ENCODE peak calls at places on chromosomes 13 and 19, in six cellular contexts. T, Y, J, H, X and F are unnamed samples.

GRCh38 chr13:100175803-100176182 is 86.9 kb downstream of the PCCA start:
- DNase-seq in T (no peak), Y (no peak), J (no peak), H (no peak), X (no peak), F (no peak)

GRCh38 chr19:47523473-47523872 is 8.6 kb upstream of the NAPA start:
- DNase-seq in T (peak; percentile 52), Y (no peak), J (no peak), H (no peak), X (peak; percentile 47), F (no peak)

GRCh38 chr19:34124828-34125227 is 47.5 kb upstream of the LSM14A start:
- DNase-seq in T (no peak), Y (no peak), J (no peak), H (no peak), X (no peak), F (no peak)

GRCh38 chr19:30255783-30256509 is 116.2 kb upstream of the ZNF536 start:
- DNase-seq in T (no peak), Y (no peak), J (no peak), H (no peak), X (no peak), F (no peak)

GRCh38 chr13:95784161-95784880 is 107.4 kb downstream of the DNAJC3 start:
- DNase-seq in T (no peak), Y (no peak), J (no peak), H (no peak), X (peak; percentile 90), F (no peak)

GRCh38 chr13:73939603-73940002 is 194.6 kb downstream of the KLF12 start:
- DNase-seq in T (no peak), Y (no peak), J (no peak), H (no peak), X (no peak), F (no peak)

GRCh38 chr19:18051887-18052286 is 34.8 kb downstream of the IL12RB1 start:
- DNase-seq in T (no peak), Y (no peak), J (no peak), H (no peak), X (no peak), F (no peak)

GRCh38 chr19:11626252-11626651 is 29.0 kb downstream of the ZNF627 start:
- DNase-seq in T (no peak), Y (no peak), J (no peak), H (no peak), X (no peak), F (no peak)

GRCh38 chr19:45076029-45076850 is at the start of gene ZNF296:
- DNase-seq in T (peak; percentile 96), Y (no peak), J (peak; percentile 87), H (peak; percentile 84), X (peak; percentile 17), F (peak; percentile 85)

GRCh38 chr13:94327318-94327717 is 152.2 kb downstream of the DCT start:
- DNase-seq in T (no peak), Y (no peak), J (no peak), H (peak; percentile 6), X (peak; percentile 65), F (no peak)

GRCh38 chr13:83221813-83222241 is 660.4 kb downstream of the SLITRK1 start:
- DNase-seq in T (no peak), Y (no peak), J (no peak), H (no peak), X (peak; percentile 32), F (no peak)

GRCh38 chr19:3785938-3786824 is at the start of gene MATK:
- DNase-seq in T (no peak), Y (no peak), J (no peak), H (no peak), X (no peak), F (no peak)

GRCh38 chr19:51462276-51462675 is 4.0 kb upstream of the SIGLEC8 start:
- DNase-seq in T (no peak), Y (no peak), J (no peak), H (no peak), X (no peak), F (no peak)

GRCh38 chr19:55638864-55639359 is 1.9 kb upstream of the ZNF580 start:
- DNase-seq in T (no peak), Y (no peak), J (peak; percentile 36), H (no peak), X (no peak), F (no peak)

GRCh38 chr13:85896516-85897450 is 97.6 kb upstream of the SLITRK6 start:
- DNase-seq in T (no peak), Y (no peak), J (peak; percentile 12), H (no peak), X (no peak), F (no peak)

GRCh38 chr19:12774588-12775555 is at the start of gene HOOK2:
- DNase-seq in T (peak; percentile 65), Y (peak; percentile 52), J (no peak), H (no peak), X (no peak), F (no peak)

GRCh38 chr13:110308377-110309158 is 1.5 kb downstream of the COL4A2 start:
- DNase-seq in T (no peak), Y (no peak), J (peak; percentile 13), H (no peak), X (peak; percentile 71), F (no peak)

GRCh38 chr19:16849168-16849567 is 20.0 kb downstream of the SIN3B start:
- DNase-seq in T (no peak), Y (no peak), J (no peak), H (no peak), X (no peak), F (no peak)

GRCh38 chr13:76012091-76012721 is 376.1 kb downstream of the LMO7 start:
- DNase-seq in T (no peak), Y (no peak), J (no peak), H (no peak), X (peak; percentile 85), F (no peak)

GRCh38 chr13:51620165-51620983 is 36.1 kb downstream of the WDFY2 start:
- DNase-seq in T (no peak), Y (peak; percentile 18), J (no peak), H (no peak), X (no peak), F (no peak)

GRCh38 chr13:97719759-97720158 is 233.7 kb upstream of the IPO5 start:
- DNase-seq in T (no peak), Y (no peak), J (no peak), H (no peak), X (no peak), F (no peak)

GRCh38 chr13:92126399-92126798 is 728.0 kb downstream of the GPC5 start:
- DNase-seq in T (no peak), Y (no peak), J (no peak), H (no peak), X (no peak), F (no peak)